ENCODE peak calls at places on chromosomes 5 and 9, in eight cellular contexts. H, C, M, F, I, U, Z and Q are unnamed samples.

GRCh38 chr9:89684912-89685636 is 80.3 kb downstream of the GADD45G start:
- DNase-seq in U (peak), F (no peak), M (peak), H (peak), I (peak), C (no peak), Z (no peak), Q (no peak)

GRCh38 chr5:9361835-9362234 is 184.0 kb downstream of the SEMA5A start:
- DNase-seq in H (peak), M (peak), I (no peak), U (peak), Z (no peak), F (peak), C (no peak), Q (peak)

GRCh38 chr9:134895849-134896833 is 15.5 kb downstream of the FCN2 start:
- DNase-seq in F (peak), M (peak), Z (no peak), I (peak), U (peak), C (peak), H (peak), Q (peak)

GRCh38 chr9:108665856-108666784 is 189.7 kb downstream of the ACTL7B start:
- DNase-seq in I (no peak), H (no peak), U (no peak), M (no peak), C (no peak), Z (no peak), F (no peak), Q (peak)

GRCh38 chr9:87431831-87432230 is 65.8 kb upstream of the DAPK1 start:
- DNase-seq in Z (no peak), F (no peak), C (no peak), M (no peak), I (no peak), U (no peak), H (no peak), Q (no peak)

GRCh38 chr5:133396187-133396621 is 216.1 kb downstream of the FSTL4 start:
- DNase-seq in F (no peak), I (no peak), C (no peak), Z (no peak), M (peak), U (no peak), H (no peak), Q (no peak)

GRCh38 chr5:168624850-168625357 is 45.7 kb upstream of the PANK3 start:
- DNase-seq in M (no peak), F (no peak), I (no peak), Z (no peak), U (no peak), C (no peak), H (no peak), Q (peak)

GRCh38 chr9:70229026-70229425 is 29.8 kb upstream of the SMC5 start:
- DNase-seq in H (no peak), U (no peak), I (peak), Z (no peak), M (peak), C (no peak), F (no peak), Q (no peak)

GRCh38 chr9:133112361-133113026 is 8.5 kb downstream of the RALGDS start:
- DNase-seq in C (peak), Z (no peak), F (no peak), H (no peak), M (no peak), U (peak), I (peak), Q (no peak)

GRCh38 chr5:179536676-179537075 is 13.7 kb upstream of the RUFY1 start:
- DNase-seq in M (no peak), U (no peak), I (no peak), H (no peak), Z (no peak), F (no peak), C (no peak), Q (no peak)

GRCh38 chr9:21027295-21027694 is 4.1 kb downstream of the HACD4 start:
- DNase-seq in C (no peak), Z (no peak), M (no peak), U (no peak), F (no peak), H (no peak), I (no peak), Q (no peak)

GRCh38 chr5:144203750-144204596 is 33.3 kb downstream of the KCTD16 start:
- DNase-seq in M (peak), U (peak), Z (no peak), C (no peak), H (peak), F (no peak), I (no peak), Q (peak)

GRCh38 chr9:90219548-90220118 is 423.0 kb downstream of the DIRAS2 start:
- DNase-seq in M (peak), H (peak), I (no peak), U (peak), C (no peak), F (peak), Z (no peak), Q (no peak)

GRCh38 chr5:38916802-38917201 is 71.0 kb downstream of the OSMR start:
- DNase-seq in F (no peak), I (no peak), M (no peak), C (no peak), Z (no peak), H (no peak), U (no peak), Q (no peak)

GRCh38 chr5:125455041-125455440 is 708.6 kb upstream of the ZNF608 start:
- DNase-seq in U (no peak), F (no peak), C (no peak), I (no peak), M (no peak), Z (no peak), H (no peak), Q (no peak)

GRCh38 chr9:38422555-38423245 is 1.6 kb downstream of the IGFBPL1 start:
- DNase-seq in H (no peak), U (no peak), F (no peak), C (peak), I (no peak), Z (no peak), M (no peak), Q (no peak)

GRCh38 chr9:38424918-38425317 is 664 bp upstream of the IGFBPL1 start:
- DNase-seq in C (no peak), M (no peak), I (no peak), Z (no peak), H (no peak), U (no peak), F (no peak), Q (no peak)

GRCh38 chr9:38421498-38422211 is 2.6 kb downstream of the IGFBPL1 start:
- DNase-seq in H (no peak), Z (no peak), M (no peak), F (no peak), U (no peak), C (no peak), I (no peak), Q (peak)

GRCh38 chr9:38423939-38424843 is at the start of gene IGFBPL1:
- DNase-seq in Z (no peak), C (no peak), I (no peak), M (peak), H (no peak), U (no peak), F (peak), Q (no peak)

DNA sequence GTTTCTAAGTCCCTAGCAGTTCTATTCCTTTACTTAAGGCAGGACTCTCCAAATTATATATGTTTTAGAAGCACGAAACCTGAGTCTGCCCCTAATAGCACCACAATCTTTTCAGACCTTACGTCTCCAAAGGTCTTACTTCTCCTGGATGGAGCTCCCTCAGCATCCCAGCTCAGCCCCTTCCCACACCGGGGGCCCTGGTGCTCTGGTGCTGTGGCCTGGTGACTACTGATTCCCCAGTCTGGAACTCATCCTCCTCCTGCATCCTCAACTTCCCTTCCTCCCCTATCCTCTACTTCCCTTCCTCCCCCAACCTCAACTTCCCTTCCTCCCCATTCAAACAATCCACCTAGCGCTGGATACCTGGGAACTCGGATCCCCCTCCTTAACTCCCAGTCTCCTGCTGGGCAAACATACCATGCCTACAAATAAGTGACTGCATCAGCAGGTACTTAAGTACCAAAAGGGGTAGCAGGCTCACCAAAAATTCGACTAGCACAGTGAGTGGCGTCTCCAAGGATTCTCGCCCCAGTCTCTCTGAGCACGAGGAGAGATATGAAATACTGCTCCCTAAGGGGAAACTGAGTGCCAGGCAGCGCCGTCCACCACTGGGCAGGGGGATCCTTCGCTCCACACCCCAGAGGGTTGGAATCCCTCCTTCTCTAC is 848 bp downstream of the IGFBPL1 start:
- DNase-seq in H (no peak), U (no peak), C (peak), F (no peak), Z (no peak), I (no peak), M (no peak), Q (no peak)
- H3K4me3 ChIP-seq in H (peak), U (no peak), C (peak), F (peak), Z (peak), I (no peak), M (peak), Q (no peak)

DNA sequence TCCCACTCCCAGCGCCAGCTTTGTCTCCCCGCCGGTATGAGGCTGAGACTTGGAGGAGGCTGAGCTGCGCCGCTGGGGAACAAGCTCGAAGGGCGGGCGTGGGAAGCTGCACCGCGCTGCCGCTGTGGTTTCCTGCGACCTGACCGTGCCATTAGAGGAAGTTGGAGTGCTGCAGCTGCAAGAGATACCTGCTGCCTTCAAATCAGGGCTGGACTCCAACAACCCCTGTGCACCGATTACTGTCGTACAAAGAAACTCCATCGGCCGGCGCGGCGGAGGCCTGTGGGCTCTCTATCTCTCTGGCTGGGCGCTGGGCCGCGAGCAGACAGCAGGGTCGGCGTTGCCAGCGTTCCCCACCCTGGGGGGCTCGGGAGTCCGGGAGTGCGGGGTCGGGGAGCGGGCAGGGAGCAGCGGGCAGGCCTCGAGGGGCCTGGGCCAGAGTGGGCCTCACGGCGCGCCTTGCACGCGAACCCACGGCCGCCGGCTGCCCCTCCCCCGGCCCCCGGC is 1.2 kb upstream of the ERBIN start:
- DNase-seq in I (no peak), Z (peak), F (peak), U (peak), M (peak), C (peak), H (peak), Q (peak)
- TF ChIP-seq POLR2A in I (no peak), Z (no peak), F (no peak), U (peak), M (no peak), C (no peak), H (no peak), Q (peak)

GRCh38 chr5:83025690-83026472 is 51.3 kb downstream of the TMEM167A start:
- DNase-seq in C (no peak), Z (no peak), M (no peak), I (no peak), U (no peak), H (no peak), F (no peak), Q (no peak)

GRCh38 chr5:83026930-83027687 is 50.1 kb downstream of the TMEM167A start:
- DNase-seq in Z (no peak), H (no peak), U (no peak), F (no peak), C (no peak), I (no peak), M (no peak), Q (peak)

GRCh38 chr5:83022334-83022733 is 54.9 kb downstream of the TMEM167A start:
- DNase-seq in C (no peak), H (no peak), Z (no peak), U (no peak), F (no peak), I (no peak), M (no peak), Q (no peak)

GRCh38 chr5:83029912-83030311 is 47.3 kb downstream of the TMEM167A start:
- DNase-seq in C (no peak), I (no peak), M (no peak), Z (no peak), U (no peak), H (no peak), F (no peak), Q (no peak)

GRCh38 chr5:83026507-83026906 is 50.7 kb downstream of the TMEM167A start:
- DNase-seq in Z (no peak), U (no peak), F (no peak), H (no peak), M (no peak), C (no peak), I (no peak), Q (no peak)
- H3K4me3 ChIP-seq in Z (no peak), U (no peak), F (no peak), H (no peak), M (no peak), C (no peak), I (no peak), Q (no peak)

DNA sequence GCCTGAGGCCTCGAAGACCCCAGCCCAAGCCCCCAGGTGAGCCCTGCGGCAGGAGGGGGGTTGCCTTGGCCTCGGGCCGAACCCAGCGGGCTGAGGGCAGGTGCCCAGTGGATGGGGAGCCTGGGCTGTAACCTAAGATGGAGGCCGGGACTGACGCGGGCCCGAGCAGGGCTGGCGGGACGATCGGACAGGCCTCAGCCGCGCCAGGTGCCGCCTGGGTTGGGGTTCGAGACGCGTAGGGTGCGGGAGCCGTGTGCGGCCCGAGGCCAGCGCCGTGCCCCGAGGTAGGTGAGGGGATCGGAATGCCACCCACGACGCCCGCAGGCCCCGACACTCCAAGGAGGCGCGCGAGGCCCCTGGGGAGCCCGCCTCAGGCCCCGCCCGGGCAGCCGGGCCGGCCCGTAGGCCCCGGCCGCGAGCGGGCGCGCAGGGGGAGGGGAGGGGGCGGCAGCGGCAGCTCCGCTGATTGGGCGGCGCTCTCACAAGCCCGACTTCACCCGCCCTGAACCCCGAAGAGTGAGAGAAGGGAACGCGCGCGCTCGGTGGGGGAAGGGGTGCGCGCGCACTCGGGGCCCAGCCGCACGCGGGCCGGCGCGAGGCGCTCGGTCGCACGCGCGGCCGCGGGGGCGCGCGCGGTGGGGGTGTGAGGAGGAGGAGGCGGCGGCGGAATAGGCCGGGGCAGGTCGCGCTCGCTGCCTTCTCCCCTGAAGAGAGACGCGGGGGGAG is at the start of gene NSD1:
- DNase-seq in U (peak), I (peak), H (peak), M (peak), Z (peak), C (peak), F (peak), Q (peak)
- TF ChIP-seq POLR2A in U (peak), I (peak), H (no peak), M (peak), Z (peak), C (no peak), F (peak), Q (peak)

DNA sequence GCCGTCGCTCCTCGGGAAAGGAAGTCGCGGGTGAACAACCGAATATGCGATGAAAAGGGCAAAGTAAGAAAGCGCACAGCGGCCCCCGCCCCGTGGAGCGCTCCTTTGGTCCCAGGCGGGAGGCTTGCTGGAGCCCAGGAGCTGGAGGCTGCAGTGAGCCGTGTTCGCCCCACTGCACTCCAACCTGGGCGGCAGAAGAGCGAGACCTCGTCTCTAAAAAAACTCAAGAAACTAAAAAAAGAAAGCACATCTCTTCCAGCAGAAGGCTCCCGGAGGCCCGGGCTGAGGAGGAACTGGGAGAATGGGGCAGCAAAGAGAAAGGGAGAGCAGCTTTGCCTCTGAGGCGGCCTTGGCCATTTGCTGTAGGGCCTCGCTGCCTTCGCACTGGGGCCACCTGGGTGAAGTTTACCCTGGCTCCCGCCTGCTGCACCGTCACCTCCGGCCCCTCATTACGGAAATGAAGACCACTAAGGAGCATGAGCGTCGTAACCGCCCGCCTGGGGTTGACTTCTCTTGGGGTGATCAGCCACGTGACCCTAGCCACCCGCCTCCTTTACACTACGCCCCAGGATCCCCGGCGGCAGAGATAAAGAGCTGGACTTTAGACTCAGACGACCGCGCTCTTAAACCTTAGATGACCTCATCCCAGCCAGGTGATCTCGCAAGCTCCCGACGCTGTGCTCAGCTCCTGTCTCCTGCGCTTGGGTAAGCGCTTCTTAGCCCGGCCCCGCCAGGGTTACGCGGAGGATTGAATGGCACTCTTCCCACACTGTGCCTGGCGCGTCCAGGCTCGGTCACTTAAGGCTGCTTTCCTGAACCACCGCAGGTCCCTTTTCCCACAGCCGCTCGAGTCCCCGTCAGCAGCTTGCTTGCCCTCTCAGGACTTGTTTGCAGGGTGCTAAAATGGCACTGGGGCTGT is 108.1 kb upstream of the LARP1 start:
- DNase-seq in F (no peak), H (peak), I (no peak), U (peak), M (peak), Z (no peak), C (peak), Q (no peak)
- H3K4me3 ChIP-seq in F (no peak), H (peak), I (peak), U (no peak), M (peak), Z (peak), C (peak), Q (no peak)